ENCODE peak calls at places on chromosomes 16 and 17, in six cellular contexts. Z is WTC11, C is H1, N is GM12878, G is HepG2, A is K562. P is an unnamed sample.

GRCh38 chr16:62256406-62256805 is 220.2 kb upstream of the CDH8 start:
- DNase-seq in C (no peak), Z (no peak), N (no peak), G (no peak), A (no peak), P (peak; percentile 67)

GRCh38 chr17:73369126-73369525 is 57.3 kb upstream of the CDC42EP4 start:
- DNase-seq in C (no peak), N (no peak), A (no peak), G (no peak), Z (no peak), P (no peak)

GRCh38 chr16:79317026-79317425 is 283.5 kb downstream of the MAF start:
- DNase-seq in G (no peak), N (no peak), A (no peak), Z (no peak), C (no peak), P (no peak)

GRCh38 chr16:46852130-46852529 is 21.1 kb upstream of the C16orf87 start:
- DNase-seq in A (no peak), N (no peak), C (no peak), G (no peak), Z (no peak), P (no peak)

GRCh38 chr16:2043296-2043979 is 4.2 kb downstream of the NTHL1 start:
- DNase-seq in A (no peak), G (no peak), N (no peak), C (no peak), Z (no peak), P (no peak)

GRCh38 chr16:29925805-29926674 is at the start of gene KCTD13:
- DNase-seq in C (peak; percentile 62), G (peak; percentile 82), N (peak; percentile 66), A (peak; percentile 99), Z (peak; percentile 91), P (peak; percentile 94)

GRCh38 chr17:52681486-52681885 is 523.0 kb upstream of the CA10 start:
- DNase-seq in C (no peak), Z (no peak), A (no peak), N (no peak), G (no peak), P (peak; percentile 2)

GRCh38 chr16:30377050-30377811 is 2.6 kb downstream of the MYL11 start:
- DNase-seq in Z (no peak), A (peak; percentile 85), G (no peak), C (no peak), N (no peak), P (peak; percentile 66)

GRCh38 chr16:29777576-29778360 is at the start of gene ZG16:
- DNase-seq in A (no peak), C (no peak), G (no peak), Z (no peak), N (no peak), P (no peak)

GRCh38 chr16:89243664-89244063 is 26.2 kb downstream of the ZNF778 start:
- DNase-seq in Z (no peak), C (no peak), N (no peak), A (no peak), G (no peak), P (no peak)

GRCh38 chr16:89040861-89041570 is 52.6 kb upstream of the ACSF3 start:
- DNase-seq in Z (no peak), C (no peak), A (no peak), G (no peak), N (no peak), P (no peak)

GRCh38 chr17:50692448-50693040 is 15.2 kb downstream of the ANKRD40 start:
- DNase-seq in N (no peak), A (no peak), Z (no peak), C (no peak), G (no peak), P (no peak)

GRCh38 chr17:29642171-29642611 is 19.5 kb upstream of the CORO6 start:
- DNase-seq in A (no peak), G (no peak), N (no peak), Z (no peak), C (no peak), P (no peak)

GRCh38 chr17:18318122-18318521 is 3.0 kb downstream of the SMCR8 start:
- DNase-seq in N (no peak), G (no peak), Z (no peak), C (no peak), A (no peak), P (no peak)

GRCh38 chr16:684961-685696 is 995 bp upstream of the JMJD8 start:
- DNase-seq in G (no peak), Z (no peak), N (no peak), A (no peak), C (no peak), P (no peak)

GRCh38 chr17:80978499-80979497 is 12.8 kb upstream of the CHMP6 start:
- DNase-seq in N (no peak), G (no peak), A (no peak), C (no peak), Z (no peak), P (no peak)

GRCh38 chr17:82091264-82092066 is 6.6 kb downstream of the FASN start:
- DNase-seq in Z (peak; percentile 9), G (no peak), C (no peak), N (no peak), A (no peak), P (no peak)

GRCh38 chr17:39183045-39183444 is 14.4 kb downstream of the CACNB1 start:
- DNase-seq in N (no peak), G (no peak), A (no peak), C (no peak), Z (no peak), P (no peak)

GRCh38 chr16:51137097-51137496 is 14.0 kb downstream of the SALL1 start:
- DNase-seq in C (no peak), N (no peak), A (no peak), G (no peak), Z (no peak), P (no peak)

GRCh38 chr17:46862949-46863348 is 11.6 kb downstream of the WNT9B start:
- DNase-seq in G (no peak), Z (peak; percentile 78), N (no peak), A (peak; percentile 90), C (no peak), P (peak; percentile 89)

GRCh38 chr17:44758414-44759095 is at the start of gene ADAM11:
- DNase-seq in A (peak; percentile 83), C (no peak), N (no peak), Z (no peak), G (no peak), P (peak; percentile 69)

GRCh38 chr16:1788708-1789100 is 4.8 kb downstream of the IGFALS start:
- DNase-seq in G (no peak), Z (no peak), C (no peak), N (no peak), A (no peak), P (no peak)

GRCh38 chr16:19338335-19338734 is 52.8 kb downstream of the CLEC19A start:
- DNase-seq in C (no peak), N (no peak), A (peak; percentile 65), G (no peak), Z (no peak), P (no peak)

DNA sequence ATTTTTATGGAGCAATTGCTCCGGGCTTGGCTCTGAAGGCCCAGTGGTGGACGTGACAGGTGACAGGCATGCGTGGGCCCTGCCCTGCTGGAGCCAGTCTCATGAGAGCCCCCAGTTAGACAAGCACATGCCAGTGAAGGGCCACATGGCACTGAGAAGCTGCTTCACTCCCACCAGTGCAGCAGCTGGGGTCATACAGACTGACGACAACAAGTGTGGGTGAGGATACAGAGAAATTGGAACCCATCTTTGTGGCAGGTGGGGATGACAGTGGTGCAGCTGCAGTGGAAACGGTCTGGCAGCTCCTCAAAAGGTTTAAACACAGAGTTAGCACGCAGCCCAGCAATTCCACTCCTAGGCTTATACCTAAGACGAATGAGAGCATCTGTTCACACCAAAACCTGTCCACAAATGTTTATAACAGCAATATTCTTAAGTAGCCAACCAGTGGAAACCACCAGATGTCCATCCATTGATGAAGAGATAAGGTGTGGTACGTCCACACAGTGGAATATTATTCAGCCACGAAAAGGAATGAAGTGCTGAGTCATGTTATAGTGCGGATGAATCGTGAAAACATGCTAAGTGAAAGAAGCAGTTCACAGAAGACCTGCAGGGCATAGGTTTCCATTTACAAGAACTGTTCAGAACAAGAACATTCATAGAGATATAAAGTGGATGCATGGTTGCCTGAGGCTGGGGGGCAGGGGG is 12.5 kb upstream of the CIBAR2 start:
- DNase-seq in A (no peak), C (no peak), N (no peak), Z (no peak), G (no peak), P (no peak)
- TF ChIP-seq CREB1 in A (no peak), C (no peak), N (no peak), Z (no peak), G (no peak), P (no peak)

GRCh38 chr17:8838551-8839095 is 28.9 kb downstream of the PIK3R6 start:
- DNase-seq in N (no peak), Z (no peak), A (no peak), C (no peak), G (no peak), P (no peak)
- TF ChIP-seq CREB1 in N (no peak), Z (no peak), A (no peak), C (no peak), G (no peak), P (no peak)

DNA sequence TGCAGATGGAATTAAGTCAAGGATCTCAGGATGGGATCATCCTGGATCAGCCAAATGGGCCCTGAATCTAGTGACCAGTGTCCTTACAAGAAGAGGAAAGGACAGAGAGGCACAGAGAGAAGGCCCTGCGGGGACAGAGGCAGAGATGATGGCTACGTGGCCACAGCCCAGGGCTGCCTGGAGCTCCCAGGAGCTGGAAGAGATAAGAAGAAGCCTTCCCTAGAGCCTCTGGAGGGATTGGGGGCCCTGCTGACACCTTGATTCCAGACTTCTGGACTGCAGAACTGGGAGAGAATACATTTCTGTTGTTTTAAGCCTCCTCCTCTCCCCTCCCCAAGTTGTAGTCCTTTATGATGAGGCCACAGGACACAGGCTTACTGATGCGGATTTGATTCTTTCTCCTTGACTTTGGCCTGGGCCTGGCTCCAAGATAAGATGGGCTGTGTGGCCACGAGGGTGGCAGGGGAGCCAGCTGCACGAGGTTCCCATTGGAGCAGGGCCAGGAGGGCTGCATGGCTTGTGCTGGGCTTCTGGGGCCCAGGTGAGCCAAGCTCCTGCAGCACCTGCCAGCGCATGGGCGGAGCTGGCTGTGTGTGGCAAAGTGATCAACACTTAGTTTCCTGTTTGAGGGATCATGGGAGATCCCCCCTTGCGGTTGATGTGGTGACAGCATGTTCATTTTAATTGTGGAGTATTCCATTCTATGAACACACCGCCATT is 146.1 kb downstream of the IRF8 start:
- DNase-seq in Z (no peak), N (no peak), A (no peak), G (no peak), C (no peak), P (no peak)
- TF ChIP-seq CREB1 in Z (no peak), N (no peak), A (no peak), G (no peak), C (no peak), P (no peak)

DNA sequence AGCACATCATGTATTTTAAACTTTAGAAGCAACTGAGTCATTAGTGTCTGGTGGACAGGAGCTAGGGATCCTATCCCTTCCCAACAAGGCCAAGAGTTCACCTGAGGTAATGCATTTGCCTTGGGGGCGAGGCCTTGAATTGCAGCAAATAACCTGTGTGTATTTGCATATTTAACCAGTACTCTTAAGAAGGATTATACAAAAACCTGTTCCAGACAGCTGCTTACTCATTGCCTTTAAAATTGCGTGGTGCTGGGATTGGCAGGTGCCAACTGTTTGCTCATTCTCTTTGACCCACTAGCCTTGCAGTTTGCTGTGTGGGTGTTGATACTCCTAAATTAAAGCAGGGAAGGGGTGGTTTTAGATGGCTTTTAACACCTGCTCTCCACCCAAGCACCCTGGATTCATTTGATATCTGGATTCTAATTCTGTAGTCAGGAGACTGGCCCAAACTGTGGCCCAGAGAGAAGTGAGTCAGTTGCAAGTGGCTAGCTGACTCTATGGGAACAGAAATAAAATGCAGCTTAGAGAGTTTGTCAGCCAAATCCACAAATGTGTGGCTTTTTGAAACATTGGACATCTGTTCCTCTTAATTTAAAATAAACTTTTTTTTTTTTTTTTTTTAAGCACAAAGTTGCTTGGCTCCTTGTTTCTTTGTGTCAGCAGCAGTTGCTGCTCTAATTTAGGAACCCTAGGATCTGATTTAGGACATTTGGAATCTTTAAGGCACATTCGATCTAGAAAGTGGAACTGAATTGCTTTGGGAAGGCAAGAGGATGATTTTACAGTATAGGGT is 47.0 kb downstream of the TUBD1 start:
- DNase-seq in N (no peak), A (peak; percentile 32), G (peak; percentile 89), Z (no peak), C (no peak), P (peak; percentile 54)
- TF ChIP-seq CREB1 in N (no peak), A (no peak), G (no peak), Z (no peak), C (no peak), P (no peak)

P was measured in GM23338.